ENCODE peak calls at places on chromosomes 11 and 22, in five cellular contexts. E, J, Z, B and I are unnamed samples.

GRCh38 chr22:22208657-22209056 is 35.9 kb upstream of the VPREB1 start:
- DNase-seq in Z (no peak), J (no peak), B (no peak), E (no peak), I (no peak)

GRCh38 chr11:113113801-113114451 is 152.7 kb downstream of the NCAM1 start:
- DNase-seq in J (no peak), B (no peak), E (no peak), Z (no peak), I (no peak)

GRCh38 chr11:32290783-32291182 is 144.6 kb downstream of the WT1 start:
- DNase-seq in E (no peak), Z (no peak), B (no peak), J (no peak), I (no peak)

GRCh38 chr22:38613588-38613987 is 42.6 kb downstream of the FAM227A start:
- DNase-seq in B (no peak), J (no peak), Z (no peak), E (no peak), I (no peak)

GRCh38 chr22:41976070-41976901 is 7.0 kb downstream of the SEPTIN3 start:
- DNase-seq in E (peak), Z (no peak), B (no peak), J (no peak), I (peak)

GRCh38 chr11:79030448-79030847 is 410.4 kb downstream of the TENM4 start:
- DNase-seq in E (no peak), B (no peak), Z (no peak), J (no peak), I (no peak)

GRCh38 chr11:17827006-17827405 is 92.4 kb downstream of the KCNC1 start:
- DNase-seq in E (no peak), B (no peak), Z (peak), J (no peak), I (no peak)

GRCh38 chr22:47203554-47203991 is 441.1 kb downstream of the TBC1D22A start:
- DNase-seq in B (peak), J (no peak), Z (no peak), E (no peak), I (no peak)

GRCh38 chr11:46537121-46537520 is 56.7 kb downstream of the AMBRA1 start:
- DNase-seq in J (no peak), Z (no peak), B (no peak), E (no peak), I (no peak)

GRCh38 chr22:27896251-27896650 is 22.8 kb downstream of the PITPNB start:
- DNase-seq in J (no peak), E (no peak), B (no peak), Z (no peak), I (no peak)

GRCh38 chr11:126978911-126979310 is 21.7 kb downstream of the KIRREL3 start:
- DNase-seq in B (no peak), Z (no peak), E (no peak), J (no peak), I (no peak)

GRCh38 chr22:22751043-22751603 is 106.7 kb downstream of the GGTLC2 start:
- DNase-seq in B (peak), J (no peak), E (no peak), Z (no peak), I (no peak)

GRCh38 chr22:38451404-38451803 is 3.6 kb downstream of the KCNJ4 start:
- DNase-seq in J (no peak), Z (no peak), B (no peak), E (no peak), I (no peak)

GRCh38 chr11:129298990-129299389 is 76.7 kb upstream of the BARX2 start:
- DNase-seq in J (no peak), Z (no peak), B (no peak), E (no peak), I (no peak)

GRCh38 chr22:36435516-36436415 is 45.7 kb downstream of the TXN2 start:
- DNase-seq in B (no peak), E (no peak), Z (peak), J (no peak), I (peak)

GRCh38 chr11:114060402-114061052 is 1.0 kb downstream of the ZBTB16 start:
- DNase-seq in B (peak), E (no peak), J (peak), Z (no peak), I (no peak)

GRCh38 chr22:23526588-23527315 is 53.3 kb downstream of the IGLL1 start:
- DNase-seq in J (no peak), Z (no peak), E (peak), B (no peak), I (no peak)